ENCODE peak calls at places on chromosomes 1 and 21, in four cellular contexts. T is aorta, S is left ventricle myocardium inferior, C is testis. E is an unnamed sample. For H3K36me3 and H3K4me1, the result is how much of the 10 kb centered on the place peaks cover.

GRCh38 chr1:145962157-145963102 is 1.9 kb downstream of the ANKRD34A start:
- DNase-seq in C (peak), T (peak), S (peak), E (peak)

GRCh38 chr1:225119307-225119706 is 189.8 kb downstream of the DNAH14 start:
- DNase-seq in C (no peak), S (no peak), T (no peak), E (no peak)

GRCh38 chr1:200306954-200307754 is 102.7 kb downstream of the ZNF281 start:
- DNase-seq in C (no peak), T (no peak), S (no peak), E (no peak)

GRCh38 chr1:205543351-205544305 is 39.2 kb downstream of the CDK18 start:
- DNase-seq in T (peak), S (peak), C (peak), E (peak)

GRCh38 chr1:209106861-209107260 is 476.7 kb upstream of the CAMK1G start:
- DNase-seq in T (no peak), C (no peak), S (no peak), E (no peak)

GRCh38 chr1:164780863-164781262 is 221.9 kb downstream of the PBX1 start:
- DNase-seq in S (peak), T (no peak), C (peak), E (no peak)

GRCh38 chr1:153569465-153569864 is 3.8 kb upstream of the S100A2 start:
- DNase-seq in C (no peak), S (no peak), T (no peak), E (no peak)

GRCh38 chr1:119622694-119623515 is 25.2 kb downstream of the ZNF697 start:
- DNase-seq in C (no peak), S (no peak), T (no peak), E (no peak)

GRCh38 chr1:199684686-199685273 is 342.7 kb upstream of the NR5A2 start:
- DNase-seq in C (peak), S (no peak), T (no peak), E (no peak)

GRCh38 chr1:109040627-109041613 is 982 bp downstream of the WDR47 start:
- DNase-seq in S (peak), T (peak), C (no peak), E (no peak)

GRCh38 chr1:108007531-108007930 is 42.6 kb upstream of the VAV3 start:
- DNase-seq in C (no peak), T (no peak), S (no peak), E (no peak)

GRCh38 chr1:41663671-41664400 is 179.4 kb upstream of the EDN2 start:
- DNase-seq in S (no peak), T (no peak), C (no peak), E (no peak)

GRCh38 chr1:92663769-92664168 is 121.1 kb downstream of the EVI5 start:
- DNase-seq in T (no peak), C (no peak), S (no peak), E (no peak)

GRCh38 chr1:61687901-61688300 is 37.0 kb downstream of the TM2D1 start:
- DNase-seq in C (no peak), T (no peak), S (no peak), E (no peak)

GRCh38 chr1:219174672-219175564 is 1.2 kb downstream of the LYPLAL1 start:
- DNase-seq in T (peak), C (peak), S (no peak), E (no peak)

GRCh38 chr1:19034721-19035120 is 78.2 kb upstream of the IFFO2 start:
- DNase-seq in S (no peak), T (no peak), C (no peak), E (no peak)

GRCh38 chr1:41343790-41344679 is 17.2 kb upstream of the FOXO6 start:
- DNase-seq in T (no peak), C (no peak), S (no peak), E (no peak)

GRCh38 chr1:86788300-86789206 is 84.2 kb downstream of the SH3GLB1 start:
- DNase-seq in S (peak), C (no peak), T (peak), E (peak)

GRCh38 chr1:31795801-31796621 is 19.8 kb downstream of the SPOCD1 start:
- DNase-seq in T (no peak), S (no peak), C (no peak), E (no peak)

GRCh38 chr1:41381691-41382530 is 20.7 kb downstream of the FOXO6 start:
- DNase-seq in S (no peak), C (no peak), T (peak), E (no peak)

GRCh38 chr1:39106949-39107740 is 81.0 kb downstream of the NDUFS5 start:
- DNase-seq in T (no peak), S (no peak), C (no peak), E (no peak)

GRCh38 chr1:158706096-158706495 is 5.6 kb upstream of the OR6K2 start:
- DNase-seq in S (no peak), T (no peak), C (no peak), E (no peak)

GRCh38 chr1:20390589-20391331 is 95.2 kb downstream of the CAMK2N1 start:
- DNase-seq in S (no peak), C (no peak), T (no peak), E (no peak)

GRCh38 chr1:187465441-187465840 is 636.7 kb downstream of the PLA2G4A start:
- DNase-seq in S (no peak), C (no peak), T (no peak), E (no peak)

GRCh38 chr1:90821152-90821792 is 104.2 kb upstream of the BARHL2 start:
- DNase-seq in T (no peak), S (no peak), C (no peak), E (no peak)

GRCh38 chr1:172146149-172146850 is 274.2 kb upstream of the C1orf105 start:
- DNase-seq in S (no peak), C (no peak), T (no peak), E (no peak)

GRCh38 chr1:215599418-215599817 is 32.3 kb downstream of the KCTD3 start:
- DNase-seq in T (no peak), C (no peak), S (no peak), E (no peak)

GRCh38 chr1:160800645-160801408 is 4.9 kb downstream of the LY9 start:
- DNase-seq in C (no peak), S (no peak), T (no peak), E (no peak)

GRCh38 chr1:16719571-16720402 is 20.5 kb upstream of the RNU1-4 start:
- DNase-seq in C (peak), S (no peak), T (no peak), E (peak)

GRCh38 chr1:31781138-31782065 is 17.3 kb upstream of the ADGRB2 start:
- DNase-seq in S (no peak), C (no peak), T (peak), E (no peak)

GRCh38 chr1:1216770-1217620 is 3.0 kb upstream of the TNFRSF4 start:
- DNase-seq in S (no peak), T (no peak), C (no peak), E (no peak)

GRCh38 chr1:206586501-206587445 is 25.5 kb downstream of the EIF2D start:
- DNase-seq in T (no peak), S (no peak), C (no peak), E (no peak)

GRCh38 chr1:184716158-184716557 is 38.5 kb downstream of the EDEM3 start:
- DNase-seq in S (no peak), C (no peak), T (no peak), E (no peak)

GRCh38 chr1:177505905-177506590 is 335.3 kb downstream of the BRINP2 start:
- DNase-seq in S (no peak), C (no peak), T (no peak), E (no peak)

GRCh38 chr1:242132446-242132845 is 133.5 kb upstream of the MAP1LC3C start:
- DNase-seq in C (no peak), T (no peak), S (no peak), E (no peak)

GRCh38 chr1:236734141-236734765 is 48.0 kb downstream of the ACTN2 start:
- DNase-seq in S (no peak), C (no peak), T (no peak), E (no peak)

GRCh38 chr1:168223681-168224515 is 1.9 kb upstream of the SFT2D2 start:
- DNase-seq in C (no peak), T (no peak), S (no peak), E (no peak)

GRCh38 chr1:44553127-44553758 is 121.0 kb downstream of the TMEM53 start:
- DNase-seq in S (no peak), C (no peak), T (no peak), E (no peak)

GRCh38 chr21:42190492-42190875 is 28.5 kb upstream of the ABCG1 start:
- DNase-seq in C (no peak), S (no peak), T (no peak), E (peak)

DNA sequence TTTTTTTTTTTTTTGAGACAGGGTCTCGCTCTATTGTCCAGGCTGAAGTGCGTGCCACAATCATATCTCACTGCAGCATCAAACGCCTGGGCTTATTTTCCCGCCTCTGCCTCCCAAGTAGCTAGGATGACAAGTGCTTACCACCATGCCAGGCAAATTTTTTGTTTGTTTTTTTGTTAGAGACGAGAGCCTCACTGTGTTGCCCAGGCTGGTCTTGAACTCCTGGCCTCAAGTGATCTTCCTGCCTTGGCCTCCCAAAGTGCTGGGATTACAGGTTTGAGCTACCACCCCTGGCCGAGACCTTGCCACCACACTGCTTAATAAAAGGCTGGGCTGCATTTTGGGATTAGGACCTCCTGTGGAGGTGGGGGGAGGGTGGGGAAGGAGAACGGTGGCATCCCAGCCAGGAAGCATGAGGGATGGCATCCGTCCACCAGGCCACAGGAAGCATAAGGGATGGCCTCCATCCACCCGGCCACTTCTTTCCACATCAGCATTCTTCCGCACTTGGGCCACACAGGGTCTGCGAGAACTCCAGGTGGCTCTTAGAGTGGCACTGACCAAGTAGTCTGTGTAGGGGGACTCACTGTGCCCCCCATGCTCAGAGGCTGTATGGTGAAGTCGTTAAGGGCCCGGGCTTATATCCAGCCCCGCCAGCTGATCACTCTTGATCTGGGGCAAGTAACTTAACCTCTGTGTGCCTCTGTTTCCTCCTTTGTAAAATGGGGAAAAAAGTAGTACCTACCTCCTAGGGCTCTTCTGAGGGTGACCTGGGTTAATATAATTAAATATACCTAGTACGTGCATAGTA is 75.0 kb downstream of the GALNT2 start:
- DNase-seq in C (no peak), T (no peak), S (no peak), E (no peak)
- H3K27ac ChIP-seq in C (peak), T (no peak), S (no peak), E (no peak)

GRCh38 chr1:11150326-11150725 is 38.8 kb upstream of the ANGPTL7 start:
- DNase-seq in T (no peak), C (no peak), S (no peak), E (no peak)

GRCh38 chr1:11145741-11146140 is 43.4 kb upstream of the ANGPTL7 start:
- DNase-seq in C (no peak), S (no peak), T (no peak), E (no peak)

GRCh38 chr1:11144563-11145256 is 44.4 kb upstream of the ANGPTL7 start:
- DNase-seq in T (no peak), C (no peak), S (no peak), E (no peak)

GRCh38 chr1:11143907-11144306 is 44.2 kb upstream of the EXOSC10 start:
- DNase-seq in S (no peak), C (no peak), T (no peak), E (no peak)

DNA sequence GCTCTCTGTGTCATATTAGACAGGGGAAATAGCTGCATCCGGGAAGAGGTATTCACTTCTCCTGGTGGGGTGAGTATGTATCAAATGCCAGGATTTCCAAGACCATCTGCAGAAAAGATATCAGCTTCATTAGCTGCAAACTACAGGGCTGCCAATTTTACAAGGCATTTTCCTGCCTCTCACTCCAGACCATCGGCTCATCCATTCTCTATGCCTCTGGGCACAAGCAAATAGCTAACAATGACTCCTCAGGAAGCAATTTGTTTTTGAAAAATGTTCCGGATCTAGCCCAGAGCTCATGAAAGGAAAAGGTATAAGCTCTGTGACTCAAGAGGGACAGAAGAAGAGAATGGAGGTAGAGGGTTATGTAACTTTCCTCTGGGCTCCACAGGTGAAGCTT is 41.8 kb upstream of the ANGPTL7 start:
- DNase-seq in T (no peak), S (no peak), C (no peak), E (no peak)
- H3K36me3 ChIP-seq in T (under half), S (half or more), C (under half), E (half or more)

GRCh38 chr1:21912038-21912758 is 24.9 kb downstream of the HSPG2 start:
- DNase-seq in S (no peak), C (no peak), T (no peak), E (no peak)

GRCh38 chr1:21911205-21912001 is 25.7 kb downstream of the HSPG2 start:
- DNase-seq in T (peak), C (peak), S (peak), E (no peak)

GRCh38 chr1:21909286-21909759 is 27.8 kb downstream of the HSPG2 start:
- DNase-seq in T (peak), C (no peak), S (no peak), E (no peak)

GRCh38 chr1:21909787-21910503 is 27.2 kb downstream of the HSPG2 start:
- DNase-seq in S (peak), T (peak), C (peak), E (peak)

DNA sequence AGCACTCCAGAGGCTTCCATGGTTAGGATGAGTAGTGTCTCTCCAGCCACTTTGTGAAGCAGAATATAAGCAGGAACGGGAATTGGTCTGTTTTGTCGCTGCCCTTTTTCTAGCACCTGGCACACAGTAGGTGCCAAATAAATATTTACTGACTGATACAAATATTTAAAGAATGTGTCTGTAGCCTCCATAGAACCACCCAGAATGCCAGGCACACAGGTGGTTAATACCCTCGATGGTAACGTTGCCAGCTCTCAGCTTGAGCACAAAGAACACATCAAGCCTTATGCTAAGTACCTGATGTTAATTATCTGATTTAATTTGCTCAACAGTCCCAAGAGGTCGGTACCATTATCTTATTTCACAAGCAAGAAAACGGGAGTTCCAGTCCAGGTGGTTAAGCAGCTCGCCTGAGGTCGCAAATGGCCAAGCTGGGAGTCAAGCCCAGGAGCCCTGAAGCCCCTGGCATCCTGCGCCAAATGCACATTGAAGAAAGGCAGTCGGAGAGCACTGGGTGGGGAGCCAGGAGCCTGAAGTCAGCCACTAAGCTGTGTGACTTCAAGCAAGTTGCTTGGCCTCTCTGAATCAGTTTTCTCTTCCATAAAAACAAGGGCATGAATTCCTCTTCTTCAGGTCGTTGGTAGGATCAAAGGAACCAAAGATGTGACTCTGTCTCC is 26.4 kb downstream of the HSPG2 start:
- DNase-seq in C (no peak), S (no peak), T (no peak), E (no peak)
- H3K4me1 ChIP-seq in C (half or more), S (half or more), T (under half), E (under half)

GRCh38 chr1:149849947-149850360 is 49.4 kb upstream of the BOLA1 start:
- DNase-seq in S (no peak), C (no peak), T (no peak), E (no peak)

GRCh38 chr1:149849246-149849946 is 50.0 kb upstream of the BOLA1 start:
- DNase-seq in T (no peak), S (no peak), C (no peak), E (no peak)

GRCh38 chr1:149848811-149849210 is 50.6 kb upstream of the BOLA1 start:
- DNase-seq in C (no peak), T (no peak), S (no peak), E (no peak)

GRCh38 chr1:149846600-149847466 is 52.5 kb upstream of the BOLA1 start:
- DNase-seq in C (no peak), T (no peak), S (no peak), E (no peak)

DNA sequence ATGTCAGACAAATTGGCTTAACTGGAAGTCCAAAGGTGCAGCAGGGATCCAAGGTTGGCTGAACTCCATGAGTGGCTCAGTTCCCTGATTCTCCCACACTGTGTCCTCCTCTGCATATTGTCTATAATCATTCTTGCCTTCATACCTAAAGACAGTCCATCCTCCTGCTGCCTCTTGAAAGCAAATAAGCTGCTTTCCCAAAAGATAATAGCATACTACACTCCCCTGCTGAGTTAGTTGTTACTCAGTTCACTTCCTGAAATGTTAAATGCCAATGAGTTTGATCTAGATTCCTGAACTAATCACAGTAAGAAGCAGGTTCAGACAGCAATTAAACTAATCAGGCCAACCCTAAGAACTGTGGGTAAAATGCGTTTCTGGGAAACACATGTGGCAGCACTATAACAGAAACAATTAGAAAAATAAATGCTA is 51.0 kb upstream of the BOLA1 start:
- DNase-seq in C (no peak), S (no peak), T (no peak), E (no peak)
- H3K27ac ChIP-seq in C (no peak), S (no peak), T (no peak), E (no peak)

GRCh38 chr21:38996355-38996754 is 186.9 kb downstream of the PSMG1 start:
- DNase-seq in S (no peak), C (no peak), T (no peak), E (no peak)
- H3K36me3 ChIP-seq in S (under half), C (under half), T (under half), E (under half)

GRCh38 chr1:111511362-111511761 is 7.9 kb upstream of the ADORA3 start:
- DNase-seq in T (no peak), S (no peak), C (no peak), E (no peak)
- H3K4me1 ChIP-seq in T (under half), S (half or more), C (under half), E (half or more)

GRCh38 chr21:45478816-45479669 is 63.2 kb downstream of the SLC19A1 start:
- DNase-seq in C (no peak), S (no peak), T (no peak), E (no peak)
- H3K27ac ChIP-seq in C (no peak), S (peak), T (no peak), E (peak)

DNA sequence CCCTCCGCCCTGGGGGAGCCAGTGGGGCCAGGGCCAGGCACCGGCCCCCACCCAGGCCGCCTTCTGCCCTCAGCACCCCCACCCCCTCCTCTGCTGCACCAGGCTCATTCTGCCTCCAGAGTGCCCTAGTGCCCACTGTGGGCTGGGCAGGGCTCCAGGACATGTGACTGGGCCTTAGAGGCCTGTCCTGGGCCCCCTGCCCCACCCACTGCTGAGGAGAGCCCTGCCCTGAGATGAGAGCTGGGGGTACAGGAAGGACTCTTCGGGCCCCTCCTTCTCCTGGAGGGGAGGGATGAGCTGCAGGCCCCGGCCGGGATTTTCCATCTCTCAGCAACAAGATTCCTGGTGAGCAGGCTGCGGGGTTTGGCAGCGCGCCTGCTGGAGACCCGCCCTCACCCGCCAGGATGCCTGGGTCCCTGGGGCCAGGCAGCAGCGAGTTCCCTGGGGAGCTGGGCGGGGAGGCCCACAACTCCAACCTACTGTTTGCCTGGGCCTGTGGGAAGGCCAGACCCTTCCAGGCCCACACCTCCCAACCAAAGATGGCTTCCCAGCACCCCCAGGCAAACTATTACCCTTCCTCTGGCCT is 14.0 kb downstream of the AHDC1 start:
- DNase-seq in C (no peak), S (no peak), T (peak), E (no peak)
- H3K36me3 ChIP-seq in C (under half), S (under half), T (under half), E (under half)